ENCODE peak calls at places on chromosomes 7 and 10, in seven cellular contexts. L is cardiac muscle cell, D is uterus, N is tibial artery, F is fibroblast of lung, K is Peyer's patch, E is spleen. T is an unnamed sample.

GRCh38 chr7:3430588-3430987 is 129.5 kb downstream of the SDK1 start:
- DNase-seq in E (no peak), D (no peak), N (no peak), K (no peak), F (no peak), L (no peak), T (no peak)

GRCh38 chr10:101779544-101780186 is 3.6 kb downstream of the NPM3 start:
- DNase-seq in E (peak; percentile 96), L (peak; percentile 79), K (peak; percentile 90), F (peak; percentile 60), D (peak; percentile 66), N (peak; percentile 82), T (peak; percentile 74)

GRCh38 chr7:88095-88926 is 104.1 kb upstream of the FAM20C start:
- DNase-seq in L (no peak), F (no peak), D (no peak), K (no peak), E (no peak), N (no peak), T (no peak)

GRCh38 chr7:963236-964078 is 9.0 kb upstream of the ADAP1 start:
- DNase-seq in L (no peak), D (no peak), E (peak; percentile 76), F (no peak), K (peak; percentile 50), N (peak; percentile 63), T (no peak)

GRCh38 chr7:146683439-146683838 is 566.8 kb downstream of the CNTNAP2 start:
- DNase-seq in L (no peak), N (no peak), E (no peak), F (peak; percentile 57), K (no peak), D (no peak), T (no peak)

GRCh38 chr10:60903096-60903495 is 40.9 kb downstream of the RHOBTB1 start:
- DNase-seq in N (no peak), E (no peak), L (no peak), D (no peak), F (no peak), K (no peak), T (no peak)

GRCh38 chr7:91397612-91398011 is 133.4 kb downstream of the FZD1 start:
- DNase-seq in N (no peak), D (no peak), L (no peak), E (no peak), F (no peak), K (no peak), T (no peak)

GRCh38 chr10:124523301-124523871 is 61.8 kb downstream of the LHPP start:
- DNase-seq in N (no peak), L (peak; percentile 28), D (peak; percentile 27), E (peak; percentile 80), F (peak; percentile 46), K (no peak), T (no peak)

GRCh38 chr7:158973440-158973839 is 117.1 kb downstream of the DYNC2I1 start:
- DNase-seq in N (no peak), E (no peak), K (peak; percentile 52), L (peak; percentile 23), D (no peak), F (no peak), T (no peak)
- TF ChIP-seq CTCF in N (peak; percentile 38), E (peak; percentile 41), K (peak; percentile 20), L (peak; percentile 23), D (peak; percentile 10), F (no peak), T (peak; percentile 43)

GRCh38 chr7:26308551-26308950 is 16.9 kb downstream of the SNX10 start:
- DNase-seq in F (no peak), D (no peak), L (no peak), E (no peak), N (no peak), K (no peak), T (no peak)

GRCh38 chr7:26307226-26307625 is 15.6 kb downstream of the SNX10 start:
- DNase-seq in N (peak; percentile 71), F (peak; percentile 56), K (no peak), D (peak; percentile 70), L (peak; percentile 53), E (no peak), T (no peak)

GRCh38 chr7:26305869-26306665 is 14.4 kb downstream of the SNX10 start:
- DNase-seq in E (no peak), F (no peak), L (no peak), N (no peak), D (no peak), K (no peak), T (no peak)

GRCh38 chr7:26306770-26307169 is 15.1 kb downstream of the SNX10 start:
- DNase-seq in F (no peak), N (no peak), K (no peak), E (no peak), L (no peak), D (no peak), T (no peak)

DNA sequence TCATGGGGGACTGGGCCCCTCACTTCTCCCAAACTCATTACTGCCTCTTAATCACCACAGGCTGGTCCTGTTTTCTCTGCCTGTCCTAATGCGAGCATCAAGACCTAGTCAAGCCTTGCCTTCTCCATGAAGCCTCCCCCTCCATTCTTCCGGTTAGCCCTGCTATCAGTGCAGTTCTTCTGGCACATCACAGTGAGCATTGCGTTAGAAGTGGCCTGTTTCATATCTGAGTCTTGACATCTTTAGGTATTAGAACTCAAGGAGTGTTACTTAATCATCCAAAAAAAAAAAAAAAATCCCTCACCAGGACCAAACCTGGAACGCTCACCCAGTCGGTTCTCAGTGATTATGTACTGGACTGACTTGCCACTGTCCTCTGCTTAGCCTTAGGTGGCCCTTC is 17.4 kb downstream of the SNX10 start:
- DNase-seq in L (peak; percentile 38), K (no peak), N (no peak), E (no peak), D (peak; percentile 79), F (no peak), T (no peak)
- H3K4me1 ChIP-seq in L (no peaks in the 10 kb centered on the region), K (no peaks in the 10 kb centered on the region), N (no peaks in the 10 kb centered on the region), E (peaks cover 54% of the 10 kb centered on the region), D (no peaks in the 10 kb centered on the region), F (no peaks in the 10 kb centered on the region), T (no peaks in the 10 kb centered on the region)

GRCh38 chr7:107628461-107629064 is 32.1 kb upstream of the SLC26A4 start:
- DNase-seq in D (no peak), F (no peak), N (no peak), K (no peak), L (no peak), E (peak; percentile 83), T (no peak)

GRCh38 chr7:107630342-107630741 is 30.3 kb upstream of the SLC26A4 start:
- DNase-seq in L (no peak), K (no peak), D (no peak), N (no peak), E (no peak), F (no peak), T (no peak)

GRCh38 chr7:107622937-107623336 is 37.7 kb upstream of the SLC26A4 start:
- DNase-seq in E (no peak), N (no peak), L (peak; percentile 11), D (no peak), K (no peak), F (no peak), T (no peak)

GRCh38 chr7:107622429-107622828 is 38.2 kb upstream of the SLC26A4 start:
- DNase-seq in E (no peak), D (no peak), N (no peak), L (peak; percentile 86), K (no peak), F (peak; percentile 48), T (no peak)

DNA sequence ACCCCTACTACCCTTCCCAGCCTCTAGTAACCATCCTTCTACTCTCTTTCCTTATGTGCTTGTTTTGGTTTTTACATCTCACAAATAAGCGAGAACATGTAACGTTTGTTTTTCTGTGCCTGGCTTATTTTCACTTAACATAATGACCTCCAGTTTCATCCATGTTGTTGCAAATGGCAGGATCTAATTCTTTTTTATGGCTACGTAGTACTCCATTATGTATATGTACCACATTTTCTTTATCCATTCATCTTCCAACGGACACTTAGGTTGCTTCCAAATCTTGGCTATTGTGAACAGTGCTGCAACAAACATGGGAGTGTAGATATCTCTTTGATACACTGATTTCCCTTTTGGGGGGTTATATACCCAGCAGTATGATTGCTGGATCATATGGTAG is 33.6 kb upstream of the SLC26A4 start:
- DNase-seq in K (no peak), F (no peak), L (no peak), D (no peak), E (no peak), N (no peak), T (no peak)
- TF ChIP-seq CTCF in K (no peak), F (no peak), L (no peak), D (no peak), E (no peak), N (no peak), T (no peak)

GRCh38 chr7:94100723-94101345 is 96.7 kb upstream of the BET1 start:
- DNase-seq in E (peak; percentile 71), K (no peak), F (no peak), D (no peak), N (no peak), L (no peak), T (no peak)

GRCh38 chr7:94094298-94094697 is 90.1 kb upstream of the BET1 start:
- DNase-seq in N (no peak), F (no peak), D (no peak), L (no peak), K (no peak), E (no peak), T (no peak)

GRCh38 chr7:94089806-94090205 is 85.7 kb upstream of the BET1 start:
- DNase-seq in L (no peak), F (no peak), N (no peak), D (no peak), E (no peak), K (no peak), T (no peak)

GRCh38 chr7:94092980-94093379 is 88.8 kb upstream of the BET1 start:
- DNase-seq in D (no peak), N (no peak), L (no peak), F (no peak), E (no peak), K (no peak), T (no peak)

DNA sequence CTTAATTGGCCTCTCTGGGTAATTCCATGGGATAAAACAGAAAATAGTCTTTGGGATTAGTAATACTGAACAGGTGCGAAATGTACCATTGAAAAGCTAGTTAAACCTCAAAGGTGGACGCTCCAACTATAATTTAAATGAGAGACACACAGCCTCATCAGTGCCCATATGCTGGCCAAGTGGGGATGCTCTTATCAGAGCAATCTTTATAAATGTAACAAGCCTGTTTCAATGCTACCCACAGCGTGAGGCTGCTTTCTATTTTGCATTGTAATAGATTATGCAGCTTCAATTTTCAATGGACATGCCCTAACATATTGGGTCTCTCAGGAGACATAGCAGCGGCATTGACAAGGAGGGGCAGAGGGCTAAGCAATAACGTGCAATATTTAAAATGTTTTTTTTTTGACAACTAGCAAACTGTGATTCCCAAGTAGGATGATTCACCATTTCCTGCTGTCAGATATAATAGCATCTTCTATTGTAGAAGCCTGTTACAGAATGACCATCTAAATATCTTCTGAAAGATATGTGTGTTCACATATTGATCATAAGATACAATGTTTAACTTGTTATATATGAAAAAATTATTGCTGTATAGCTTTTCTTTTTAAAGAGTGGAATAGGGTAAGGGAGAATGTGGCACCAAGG is 91.3 kb upstream of the BET1 start:
- DNase-seq in F (no peak), D (no peak), E (no peak), K (no peak), L (no peak), N (no peak), T (no peak)
- H3K4me1 ChIP-seq in F (no peaks in the 10 kb centered on the region), D (no peaks in the 10 kb centered on the region), E (no peaks in the 10 kb centered on the region), K (no peaks in the 10 kb centered on the region), L (no peaks in the 10 kb centered on the region), N (no peaks in the 10 kb centered on the region), T (no peaks in the 10 kb centered on the region)

GRCh38 chr10:44925224-44925623 is 14.1 kb downstream of the TMEM72 start:
- DNase-seq in D (no peak), K (no peak), L (peak; percentile 38), F (no peak), E (no peak), N (peak; percentile 54), T (no peak)
- TF ChIP-seq CTCF in D (no peak), K (no peak), L (peak; percentile 33), F (peak; percentile 14), E (no peak), N (no peak), T (no peak)